ENCODE peak calls at places on chromosomes 5 and 9, in five cellular contexts. H, G, S, M and E are unnamed samples.

GRCh38 chr9:114291064-114291474 is 31.8 kb upstream of the ORM1 start:
- DNase-seq in H (peak), G (peak), S (peak), M (no peak), E (peak)

GRCh38 chr5:118326496-118327045 is 661.8 kb downstream of the DTWD2 start:
- DNase-seq in H (no peak), G (no peak), S (no peak), M (no peak), E (no peak)

GRCh38 chr5:149284501-149284900 is 12.8 kb downstream of the AFAP1L1 start:
- DNase-seq in H (no peak), G (no peak), S (no peak), M (no peak), E (no peak)

GRCh38 chr5:34535944-34536628 is 120.0 kb upstream of the RAI14 start:
- DNase-seq in H (no peak), G (no peak), S (no peak), M (no peak), E (no peak)

GRCh38 chr9:109369285-109369684 is 48.4 kb upstream of the EPB41L4B start:
- DNase-seq in H (no peak), G (no peak), S (no peak), M (no peak), E (no peak)

GRCh38 chr9:91192785-91193657 is 168.7 kb downstream of the AUH start:
- DNase-seq in H (peak), G (peak), S (peak), M (no peak), E (peak)

GRCh38 chr9:93968451-93969327 is 13.5 kb upstream of the BARX1 start:
- DNase-seq in H (no peak), G (peak), S (no peak), M (no peak), E (peak)

GRCh38 chr5:2582106-2582505 is 169.4 kb downstream of the IRX2 start:
- DNase-seq in H (no peak), G (no peak), S (no peak), M (no peak), E (no peak)

GRCh38 chr5:33146916-33147315 is 293.8 kb upstream of the TARS1 start:
- DNase-seq in H (no peak), G (no peak), S (no peak), M (no peak), E (no peak)

GRCh38 chr9:135053133-135053532 is 34.3 kb upstream of the OLFM1 start:
- DNase-seq in H (no peak), G (no peak), S (no peak), M (no peak), E (no peak)

GRCh38 chr9:3922846-3923245 is 377.0 kb downstream of the GLIS3 start:
- DNase-seq in H (no peak), G (no peak), S (no peak), M (no peak), E (no peak)

GRCh38 chr5:134077926-134078580 is 36.4 kb upstream of the TCF7 start:
- DNase-seq in H (no peak), G (no peak), S (no peak), M (no peak), E (no peak)

GRCh38 chr5:55629790-55630189 is 82.3 kb downstream of the SLC38A9 start:
- DNase-seq in H (no peak), G (peak), S (no peak), M (no peak), E (no peak)

GRCh38 chr5:74500037-74500917 is 140.3 kb downstream of the ENC1 start:
- DNase-seq in H (no peak), G (peak), S (no peak), M (no peak), E (no peak)

GRCh38 chr9:110531776-110532175 is 47.8 kb downstream of the SVEP1 start:
- DNase-seq in H (no peak), G (no peak), S (no peak), M (no peak), E (no peak)

DNA sequence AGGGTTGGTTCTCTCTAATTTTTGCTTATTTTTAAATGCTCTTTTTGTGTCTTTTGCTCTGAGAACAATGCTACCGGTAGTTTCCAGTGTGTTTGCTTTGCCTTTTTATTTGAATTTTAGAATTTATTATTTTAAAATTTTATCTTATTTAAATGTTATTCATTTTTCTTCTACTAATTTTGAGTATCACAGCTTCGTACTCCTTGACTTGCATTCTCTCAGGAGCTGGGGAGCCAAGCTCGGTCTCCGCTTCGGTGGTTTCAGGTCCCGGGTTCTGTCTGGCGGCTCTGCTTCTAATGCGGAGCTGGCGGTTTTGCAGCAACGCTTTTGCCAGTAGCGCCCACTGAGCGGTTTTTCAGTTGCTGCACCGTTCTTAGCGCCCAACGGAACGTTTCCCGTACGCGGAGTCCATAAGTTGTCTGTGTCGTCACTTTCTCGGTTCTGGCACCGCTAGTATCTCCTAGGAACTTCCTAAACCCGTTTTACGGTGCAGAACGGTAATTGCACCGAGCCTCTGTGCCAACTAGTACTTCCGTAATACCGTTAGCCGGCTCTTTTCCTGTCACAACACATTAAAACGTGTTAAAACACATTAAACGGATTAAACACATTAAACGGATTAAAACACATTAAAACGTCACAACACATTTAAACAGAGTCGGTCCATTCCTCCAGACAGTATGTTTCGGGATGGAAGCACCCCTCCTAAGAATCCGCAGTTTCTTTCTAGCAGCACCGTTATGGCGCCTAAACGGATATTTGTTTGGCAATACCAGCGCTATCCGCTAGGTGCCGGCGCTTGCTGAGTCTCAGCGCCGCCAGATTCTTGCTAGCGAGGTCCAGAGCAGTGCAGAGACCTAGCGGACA is 45.6 kb downstream of the ANXA2R start:
- DNase-seq in H (no peak), G (peak), S (peak), M (no peak), E (peak)
- TF ChIP-seq SUZ12 in H (no peak), G (no peak), S (peak), M (no peak), E (no peak)

GRCh38 chr5:61653802-61654580 is 321.9 kb downstream of the ZSWIM6 start:
- DNase-seq in H (no peak), G (no peak), S (no peak), M (no peak), E (no peak)

GRCh38 chr5:61662670-61663069 is 330.6 kb downstream of the ZSWIM6 start:
- DNase-seq in H (no peak), G (no peak), S (no peak), M (no peak), E (no peak)

GRCh38 chr5:61659221-61659696 is 327.2 kb downstream of the ZSWIM6 start:
- DNase-seq in H (no peak), G (no peak), S (peak), M (no peak), E (no peak)

GRCh38 chr5:61657010-61657409 is 325.0 kb downstream of the ZSWIM6 start:
- DNase-seq in H (no peak), G (no peak), S (no peak), M (no peak), E (no peak)

DNA sequence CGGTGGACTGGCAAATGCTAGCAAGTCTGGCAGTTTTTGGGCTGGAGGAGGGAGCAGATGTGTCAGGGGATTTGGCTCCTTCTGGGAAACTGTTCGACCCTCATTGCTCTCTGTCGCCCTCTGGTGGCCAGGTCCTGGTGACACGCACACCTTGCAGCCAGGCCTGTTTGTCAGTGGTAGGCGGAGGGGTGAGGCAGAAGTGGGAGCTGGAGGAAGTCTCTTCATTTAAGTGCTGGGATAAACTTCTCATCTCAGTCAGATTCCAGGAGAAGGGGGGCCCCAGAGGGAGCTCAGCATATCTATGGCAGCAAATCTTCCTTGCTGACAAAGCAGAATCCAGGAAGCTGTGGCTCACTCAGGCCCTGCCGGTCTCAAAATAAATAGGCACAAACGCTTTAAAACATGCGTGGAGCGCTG is 326.5 kb downstream of the ZSWIM6 start:
- DNase-seq in H (peak), G (peak), S (peak), M (peak), E (peak)
- TF ChIP-seq SUZ12 in H (no peak), G (no peak), S (no peak), M (no peak), E (no peak)

DNA sequence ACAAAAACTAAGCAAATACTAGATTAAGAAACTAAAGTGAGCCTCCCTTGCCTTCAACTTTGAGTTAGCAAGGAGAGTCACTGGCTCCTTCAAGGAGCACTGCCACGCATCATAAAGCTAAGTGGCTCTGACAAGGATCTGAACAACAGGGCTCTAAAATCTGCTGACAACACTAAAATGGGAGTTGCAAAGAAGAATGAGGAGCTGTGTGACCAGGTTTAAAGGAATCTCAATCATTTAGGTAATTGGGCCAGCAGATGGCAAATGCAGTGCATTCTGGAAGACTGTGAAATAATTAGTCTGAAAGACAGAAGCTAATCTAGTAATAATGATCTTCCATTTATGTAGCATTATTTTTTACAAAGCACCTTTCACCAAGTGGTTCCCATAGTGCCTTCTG is 297.0 kb upstream of the TAS2R1 start:
- DNase-seq in H (peak), G (no peak), S (no peak), M (no peak), E (no peak)
- TF ChIP-seq SUZ12 in H (no peak), G (no peak), S (no peak), M (no peak), E (no peak)

DNA sequence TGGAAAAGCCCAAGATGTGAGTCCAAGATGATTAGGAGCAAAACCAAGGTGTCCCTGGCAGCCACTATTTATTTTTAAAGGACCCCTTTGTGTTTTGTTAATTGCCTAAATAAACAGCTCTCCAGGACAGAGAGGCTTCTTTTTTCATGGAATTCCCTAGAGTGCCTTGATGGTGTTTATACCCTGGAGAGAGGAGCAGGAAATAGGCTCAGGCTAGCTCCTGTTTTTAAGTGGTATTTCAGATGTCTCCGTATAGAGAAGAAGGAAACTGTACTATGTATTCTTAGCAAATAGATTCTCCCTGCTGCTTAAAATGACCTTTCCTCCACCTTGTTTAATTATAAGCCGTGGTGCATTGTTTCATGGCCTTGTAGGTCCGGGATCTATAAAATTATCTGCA is 292.4 kb downstream of the CD180 start:
- DNase-seq in H (peak), G (no peak), S (no peak), M (no peak), E (no peak)
- TF ChIP-seq SUZ12 in H (no peak), G (no peak), S (no peak), M (no peak), E (no peak)

GRCh38 chr5:108524564-108524963 is 142.7 kb upstream of the FBXL17 start:
- DNase-seq in H (no peak), G (no peak), S (no peak), M (no peak), E (no peak)

GRCh38 chr5:108531367-108532211 is 149.7 kb upstream of the FBXL17 start:
- DNase-seq in H (no peak), G (peak), S (no peak), M (no peak), E (no peak)

GRCh38 chr5:108530706-108531105 is 148.8 kb upstream of the FBXL17 start:
- DNase-seq in H (no peak), G (no peak), S (no peak), M (no peak), E (no peak)

GRCh38 chr5:108528655-108529054 is 146.8 kb upstream of the FBXL17 start:
- DNase-seq in H (no peak), G (no peak), S (no peak), M (no peak), E (no peak)

GRCh38 chr5:108529381-108529780 is 147.5 kb upstream of the FBXL17 start:
- DNase-seq in H (no peak), G (no peak), S (no peak), M (no peak), E (no peak)
- TF ChIP-seq SUZ12 in H (no peak), G (no peak), S (no peak), M (no peak), E (no peak)

GRCh38 chr9:98144631-98145030 is 25.6 kb upstream of the TRIM14 start:
- DNase-seq in H (no peak), G (no peak), S (no peak), M (no peak), E (no peak)

GRCh38 chr9:98140503-98140902 is 21.5 kb upstream of the TRIM14 start:
- DNase-seq in H (no peak), G (no peak), S (no peak), M (no peak), E (no peak)

GRCh38 chr9:98144076-98144475 is 25.1 kb upstream of the TRIM14 start:
- DNase-seq in H (no peak), G (no peak), S (no peak), M (no peak), E (no peak)

GRCh38 chr9:98142925-98143481 is 24.0 kb upstream of the TRIM14 start:
- DNase-seq in H (no peak), G (no peak), S (no peak), M (no peak), E (no peak)

DNA sequence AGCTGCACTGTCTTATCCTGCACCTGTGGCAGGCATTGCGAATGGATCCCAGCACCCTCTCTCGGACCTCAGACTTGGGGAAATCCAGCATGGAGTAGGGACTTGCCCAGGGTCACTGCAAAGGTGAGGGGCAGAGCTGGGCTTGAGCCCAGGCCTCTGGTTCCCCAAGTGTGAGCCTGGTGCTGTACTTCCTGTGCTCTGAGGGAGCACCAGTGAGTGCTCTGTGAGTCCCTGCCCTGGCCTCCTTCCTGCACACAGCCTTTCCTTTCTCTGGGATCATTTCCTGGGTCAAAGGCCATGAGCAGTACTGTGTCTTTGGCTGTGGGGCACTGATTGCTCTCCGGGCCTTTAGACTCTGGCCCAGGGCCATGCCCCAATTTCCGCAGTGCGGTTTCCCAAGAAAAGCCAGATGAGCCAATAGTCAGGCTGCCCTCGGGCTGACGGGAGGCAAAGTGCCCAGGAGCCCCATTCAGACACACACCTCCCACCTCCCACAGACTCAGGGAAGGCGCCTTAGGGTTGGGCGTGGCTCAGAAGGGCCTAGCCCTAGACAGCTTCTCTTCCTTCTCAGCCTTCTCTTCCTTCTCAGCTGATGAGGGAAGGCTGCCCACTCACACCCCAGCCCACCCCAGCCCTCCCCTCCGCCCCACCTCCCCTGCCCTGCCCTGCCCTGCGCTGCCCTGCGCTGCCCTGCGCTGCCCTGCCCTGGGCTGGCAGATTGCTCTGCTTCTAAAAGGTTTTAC is 23.3 kb upstream of the TRIM14 start:
- DNase-seq in H (no peak), G (peak), S (no peak), M (no peak), E (no peak)
- TF ChIP-seq SUZ12 in H (no peak), G (no peak), S (no peak), M (no peak), E (no peak)

GRCh38 chr9:33159760-33160127 is 7.4 kb downstream of the B4GALT1 start:
- DNase-seq in H (no peak), G (no peak), S (no peak), M (no peak), E (no peak)
- TF ChIP-seq SUZ12 in H (no peak), G (no peak), S (no peak), M (no peak), E (no peak)